ENCODE peak calls at places on chromosomes 13 and 19, in nine cellular contexts. J, F, K, G, Q, E, T, B and L are unnamed samples.

GRCh38 chr13:46812398-46812797 is 15.4 kb upstream of the ESD start:
- DNase-seq in G (no peak), E (no peak), T (no peak), K (no peak), Q (no peak), B (no peak), F (no peak), J (no peak), L (no peak)

GRCh38 chr19:49486232-49486631 is 1.2 kb upstream of the RPL13A start:
- DNase-seq in G (no peak), F (no peak), E (no peak), J (no peak), Q (no peak), T (no peak), B (peak; percentile 0), K (no peak), L (no peak)

GRCh38 chr13:112442483-112443090 is 66.4 kb downstream of the SPACA7 start:
- DNase-seq in G (peak; percentile 81), T (no peak), J (no peak), E (no peak), B (peak; percentile 29), F (no peak), Q (no peak), K (no peak), L (peak; percentile 74)

GRCh38 chr19:38658462-38659306 is 11.2 kb downstream of the ACTN4 start:
- DNase-seq in K (peak; percentile 98), B (no peak), G (no peak), Q (no peak), J (no peak), E (no peak), F (no peak), T (peak; percentile 93), L (no peak)

GRCh38 chr13:44172411-44172810 is 201.2 kb upstream of the SERP2 start:
- DNase-seq in Q (no peak), J (no peak), K (no peak), T (no peak), B (no peak), F (no peak), G (no peak), E (no peak), L (no peak)

GRCh38 chr19:33368074-33368864 is 5.2 kb upstream of the CEBPG start:
- DNase-seq in F (no peak), Q (no peak), G (no peak), T (peak; percentile 39), K (peak; percentile 67), B (no peak), J (no peak), E (no peak), L (no peak)

GRCh38 chr19:9721861-9722260 is 46.7 kb downstream of the ZNF846 start:
- DNase-seq in K (no peak), B (peak; percentile 75), Q (no peak), J (no peak), E (no peak), G (no peak), T (no peak), F (no peak), L (no peak)

GRCh38 chr19:18392417-18392816 is 5.0 kb downstream of the LRRC25 start:
- DNase-seq in E (no peak), Q (no peak), B (no peak), K (no peak), T (no peak), J (no peak), F (no peak), G (no peak), L (no peak)

GRCh38 chr13:41515491-41516139 is 58.3 kb downstream of the RGCC start:
- DNase-seq in T (no peak), E (no peak), Q (no peak), J (no peak), F (no peak), B (no peak), K (no peak), G (no peak), L (no peak)

GRCh38 chr13:63249411-63249810 is 1833.8 kb upstream of the PCDH20 start:
- DNase-seq in G (no peak), Q (no peak), J (no peak), F (no peak), K (no peak), B (no peak), T (no peak), E (no peak), L (no peak)

GRCh38 chr19:13599681-13600080 is 93.4 kb upstream of the CACNA1A start:
- DNase-seq in Q (no peak), E (no peak), B (no peak), F (no peak), G (no peak), J (no peak), K (no peak), T (no peak), L (no peak)

GRCh38 chr13:71906438-71906837 is 39.4 kb upstream of the DACH1 start:
- DNase-seq in B (no peak), F (no peak), Q (no peak), E (no peak), G (no peak), T (no peak), K (no peak), J (no peak), L (no peak)

GRCh38 chr19:2512523-2513431 is 36.9 kb downstream of the GADD45B start:
- DNase-seq in B (no peak), Q (no peak), E (no peak), G (no peak), J (no peak), K (no peak), F (no peak), T (no peak), L (no peak)

GRCh38 chr19:4375620-4376228 is 24.6 kb downstream of the SH3GL1 start:
- DNase-seq in J (no peak), B (peak; percentile 74), E (peak; percentile 79), F (no peak), Q (no peak), G (no peak), T (peak; percentile 62), K (peak; percentile 72), L (no peak)

GRCh38 chr13:40120781-40121180 is 465.3 kb downstream of the COG6 start:
- DNase-seq in K (no peak), J (no peak), B (no peak), G (no peak), E (no peak), Q (no peak), T (peak; percentile 55), F (no peak), L (no peak)

GRCh38 chr13:36736119-36736726 is 62.4 kb downstream of the SERTM1 start:
- DNase-seq in B (peak; percentile 74), T (peak; percentile 64), G (no peak), J (no peak), E (no peak), K (no peak), F (peak; percentile 65), Q (no peak), L (no peak)

GRCh38 chr19:5271145-5271544 is 69.5 kb downstream of the PTPRS start:
- DNase-seq in Q (no peak), B (no peak), T (peak; percentile 14), J (no peak), E (no peak), F (no peak), G (no peak), K (no peak), L (no peak)